ENCODE peak calls at places on chromosomes 12 and 14, in five cellular contexts. H, B, W, K and Z are unnamed samples.

GRCh38 chr12:69519871-69520270 is 49.7 kb downstream of the FRS2 start:
- DNase-seq in K (no peak), W (no peak), H (no peak), B (no peak), Z (no peak)

GRCh38 chr12:68198490-68199086 is 27.0 kb downstream of the IL26 start:
- DNase-seq in W (no peak), K (no peak), B (no peak), H (no peak), Z (no peak)

GRCh38 chr12:76037130-76038105 is 5.8 kb upstream of the PHLDA1 start:
- DNase-seq in K (peak; percentile 48), H (no peak), W (no peak), B (no peak), Z (peak; percentile 45)

GRCh38 chr12:124358572-124358971 is 63.7 kb downstream of the RFLNA start:
- DNase-seq in H (no peak), K (no peak), W (no peak), B (no peak), Z (no peak)

GRCh38 chr12:6384499-6385436 is 806 bp downstream of the LTBR start:
- DNase-seq in W (peak; percentile 77), B (no peak), K (no peak), H (peak; percentile 54), Z (peak; percentile 42)

GRCh38 chr14:36944307-36945010 is 227.9 kb downstream of the SLC25A21 start:
- DNase-seq in H (no peak), B (no peak), W (no peak), K (no peak), Z (no peak)

GRCh38 chr12:107328442-107329133 is 235.2 kb upstream of the CRY1 start:
- DNase-seq in H (no peak), W (no peak), K (no peak), B (no peak), Z (no peak)

GRCh38 chr12:44286336-44286735 is 450.5 kb downstream of the TMEM117 start:
- DNase-seq in W (no peak), H (no peak), K (no peak), B (no peak), Z (no peak)

GRCh38 chr14:49940805-49941421 is 48.0 kb downstream of the ARF6 start:
- DNase-seq in K (no peak), W (no peak), H (no peak), B (no peak), Z (no peak)

GRCh38 chr12:112419269-112420133 is 754 bp downstream of the PTPN11 start:
- DNase-seq in W (peak; percentile 89), K (peak; percentile 53), H (peak; percentile 77), B (peak; percentile 83), Z (peak; percentile 77)

GRCh38 chr12:128323115-128323514 is 56.1 kb downstream of the TMEM132C start:
- DNase-seq in H (no peak), K (no peak), B (no peak), W (no peak), Z (no peak)

GRCh38 chr14:20989787-20990600 is at the start of gene METTL17:
- DNase-seq in K (peak; percentile 88), W (peak; percentile 98), H (peak; percentile 92), B (peak; percentile 95), Z (peak; percentile 95)
- TF ChIP-seq POLR2A in K (no peak), W (peak; percentile 75), H (peak; percentile 54), B (peak; percentile 10), Z (peak; percentile 59)

DNA sequence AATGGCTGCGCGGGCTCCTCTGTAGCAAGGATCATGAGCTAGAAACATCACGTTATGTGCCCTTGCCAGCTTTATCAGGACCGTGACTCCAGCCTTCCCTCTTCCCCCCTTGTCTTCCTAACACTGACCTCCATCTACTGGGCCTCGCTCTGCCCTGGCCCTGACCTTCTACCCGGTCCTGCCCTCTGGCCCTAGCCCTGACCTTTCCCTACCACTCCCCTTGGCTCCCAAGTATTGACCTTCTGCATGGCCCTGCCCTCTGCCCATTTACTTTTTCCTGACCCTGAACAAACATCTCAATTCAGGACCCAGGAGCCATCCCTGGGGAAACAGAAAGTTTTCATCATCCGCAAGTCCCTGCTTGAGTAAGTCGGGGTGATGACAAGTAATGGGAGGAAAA is 2.0 kb downstream of the SOAT2 start:
- DNase-seq in K (no peak), B (no peak), W (no peak), H (no peak), Z (no peak)
- TF ChIP-seq POLR2A in K (no peak), B (no peak), W (no peak), H (no peak), Z (no peak)

GRCh38 chr12:3202734-3203446 is 125.7 kb downstream of the TSPAN9 start:
- DNase-seq in W (no peak), K (peak; percentile 75), H (peak; percentile 83), B (peak; percentile 42), Z (peak; percentile 73)
- TF ChIP-seq POLR2A in W (no peak), K (no peak), H (no peak), B (no peak), Z (peak; percentile 10)

DNA sequence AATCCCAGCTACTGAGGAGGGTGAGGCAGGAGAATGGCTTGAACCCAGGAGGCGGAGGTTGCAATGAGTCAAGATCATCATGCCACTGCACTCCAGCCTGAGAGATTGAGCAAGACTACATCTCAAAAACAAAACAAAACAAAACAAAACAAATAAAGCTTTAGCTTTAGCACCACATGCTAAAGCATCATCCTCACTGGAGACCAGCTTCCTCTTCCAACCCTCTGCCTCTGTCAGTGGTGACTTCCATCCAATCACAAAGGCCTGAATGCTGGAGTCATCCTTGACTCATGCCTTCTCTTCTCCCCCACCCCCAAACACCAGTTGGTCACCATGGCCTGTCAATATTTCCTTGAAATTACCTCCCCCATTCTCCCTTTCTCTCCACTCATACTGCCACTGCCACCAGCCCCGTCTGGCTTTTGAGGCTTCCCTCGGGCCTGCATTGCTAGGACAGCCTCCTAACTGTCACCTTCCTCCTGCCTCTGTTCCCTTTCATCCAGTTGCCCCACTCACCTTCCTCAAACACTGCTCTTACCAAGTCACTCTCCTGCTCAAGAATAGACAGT is 1.4 kb downstream of the ZNF385A start:
- DNase-seq in K (no peak), H (no peak), B (no peak), W (no peak), Z (no peak)
- TF ChIP-seq POLR2A in K (no peak), H (no peak), B (no peak), W (no peak), Z (no peak)

GRCh38 chr14:61565181-61565580 is 130.1 kb upstream of the HIF1A start:
- DNase-seq in H (no peak), B (no peak), W (no peak), K (no peak), Z (no peak)
- TF ChIP-seq POLR2A in H (no peak), B (no peak), W (no peak), K (no peak), Z (no peak)

DNA sequence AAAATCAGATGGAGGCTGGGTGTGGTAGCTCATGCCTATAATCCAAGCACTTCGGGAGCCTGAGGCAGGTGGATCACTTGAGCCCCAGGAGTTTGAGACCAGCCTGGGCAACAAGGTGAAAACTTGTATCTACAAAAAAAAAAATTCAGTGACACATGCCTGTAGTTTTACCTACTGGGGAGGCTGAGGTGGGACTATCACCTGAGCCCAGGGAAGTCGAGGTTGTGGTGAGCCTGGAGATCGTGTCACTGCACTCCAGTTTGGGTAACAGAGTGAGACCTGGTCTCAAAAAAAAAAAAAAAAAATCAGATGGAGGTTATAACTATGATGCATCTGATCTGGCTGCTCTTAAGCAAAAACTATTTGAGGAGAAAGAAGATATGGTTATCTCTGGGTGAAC is 26.6 kb upstream of the PPFIBP1 start:
- DNase-seq in H (no peak), B (no peak), K (no peak), W (no peak), Z (no peak)
- TF ChIP-seq POLR2A in H (no peak), B (no peak), K (no peak), W (no peak), Z (no peak)

GRCh38 chr12:14904854-14905253 is 19.2 kb upstream of the MGP start:
- DNase-seq in H (no peak), W (no peak), B (no peak), K (no peak), Z (no peak)
- TF ChIP-seq POLR2A in H (no peak), W (no peak), B (no peak), K (no peak), Z (no peak)

GRCh38 chr12:103948746-103949406 is 16.8 kb upstream of the TDG start:
- DNase-seq in H (no peak), W (no peak), K (no peak), B (no peak), Z (no peak)
- TF ChIP-seq POLR2A in H (no peak), W (no peak), K (no peak), B (no peak), Z (no peak)